ENCODE peak calls at places on chromosome 21, in four cellular contexts. One of them, this sample, is unnamed.

GRCh38 chr21:36035381-36035791 is 24.9 kb downstream of the SETD4 start:
- DNase-seq in HepG2: no peak
- DNase-seq in K562: peak; percentile 21
- DNase-seq in GM12878: no peak
- DNase-seq in this sample: no peak

GRCh38 chr21:34621434-34622000 is 6.6 kb upstream of the RCAN1 start:
- DNase-seq in HepG2: no peak
- DNase-seq in K562: no peak
- DNase-seq in GM12878: no peak
- DNase-seq in this sample: no peak

GRCh38 chr21:41064325-41064724 is 103.6 kb upstream of the BACE2 start:
- DNase-seq in HepG2: no peak
- DNase-seq in K562: no peak
- DNase-seq in GM12878: no peak
- DNase-seq in this sample: no peak

GRCh38 chr21:17925900-17926299 is 106.7 kb upstream of the C21orf91 start:
- DNase-seq in HepG2: peak; percentile 20
- DNase-seq in K562: peak; percentile 12
- DNase-seq in GM12878: no peak
- DNase-seq in this sample: no peak

GRCh38 chr21:41208946-41209345 is 41.0 kb downstream of the BACE2 start:
- DNase-seq in HepG2: no peak
- DNase-seq in K562: no peak
- DNase-seq in GM12878: no peak
- DNase-seq in this sample: no peak

GRCh38 chr21:36069713-36070573 is at the start of gene CBR1:
- DNase-seq in HepG2: peak; percentile 72
- DNase-seq in K562: peak; percentile 87
- DNase-seq in GM12878: peak; percentile 47
- DNase-seq in this sample: peak; percentile 93

GRCh38 chr21:35925497-35925896 is 134.8 kb downstream of the SETD4 start:
- DNase-seq in HepG2: peak; percentile 83
- DNase-seq in K562: no peak
- DNase-seq in GM12878: no peak
- DNase-seq in this sample: no peak

GRCh38 chr21:41613421-41613998 is 105.6 kb upstream of the TMPRSS2 start:
- DNase-seq in HepG2: no peak
- DNase-seq in K562: no peak
- DNase-seq in GM12878: no peak
- DNase-seq in this sample: no peak

GRCh38 chr21:25370311-25370744 is 237.0 kb downstream of the MRPL39 start:
- DNase-seq in HepG2: no peak
- DNase-seq in K562: no peak
- DNase-seq in GM12878: no peak
- DNase-seq in this sample: no peak

GRCh38 chr21:32771134-32771523 is 426 bp downstream of the PAXBP1 start:
- DNase-seq in HepG2: peak; percentile 33
- DNase-seq in K562: peak; percentile 65
- DNase-seq in GM12878: no peak
- DNase-seq in this sample: peak; percentile 65

GRCh38 chr21:32705139-32705538 is 22.7 kb downstream of the SYNJ1 start:
- DNase-seq in HepG2: no peak
- DNase-seq in K562: no peak
- DNase-seq in GM12878: no peak
- DNase-seq in this sample: no peak

GRCh38 chr21:37208056-37208705 is 59.0 kb downstream of the VPS26C start:
- DNase-seq in HepG2: peak; percentile 13
- DNase-seq in K562: peak; percentile 66
- DNase-seq in GM12878: peak; percentile 68
- DNase-seq in this sample: no peak

GRCh38 chr21:17461014-17461413 is 51.8 kb upstream of the CXADR start:
- DNase-seq in HepG2: no peak
- DNase-seq in K562: no peak
- DNase-seq in GM12878: no peak
- DNase-seq in this sample: no peak

GRCh38 chr21:28066051-28066450 is 926.6 kb downstream of the LTN1 start:
- DNase-seq in HepG2: no peak
- DNase-seq in K562: no peak
- DNase-seq in GM12878: no peak
- DNase-seq in this sample: no peak

GRCh38 chr21:34818663-34819158 is 149.9 kb downstream of the CLIC6 start:
- DNase-seq in HepG2: no peak
- DNase-seq in K562: no peak
- DNase-seq in GM12878: no peak
- DNase-seq in this sample: no peak

GRCh38 chr21:41366522-41367151 is 4.8 kb downstream of the MX2 start:
- DNase-seq in HepG2: peak; percentile 94
- DNase-seq in K562: peak; percentile 45
- DNase-seq in GM12878: peak; percentile 78
- DNase-seq in this sample: no peak

GRCh38 chr21:37580690-37581089 is 214.1 kb downstream of the DYRK1A start:
- DNase-seq in HepG2: no peak
- DNase-seq in K562: no peak
- DNase-seq in GM12878: no peak
- DNase-seq in this sample: no peak

GRCh38 chr21:37767984-37768383 is 148.3 kb downstream of the KCNJ6 start:
- DNase-seq in HepG2: no peak
- DNase-seq in K562: no peak
- DNase-seq in GM12878: no peak
- DNase-seq in this sample: no peak

GRCh38 chr21:15066231-15066577 is 1.4 kb upstream of the NRIP1 start:
- DNase-seq in HepG2: no peak
- DNase-seq in K562: no peak
- DNase-seq in GM12878: no peak
- DNase-seq in this sample: no peak

GRCh38 chr21:17438642-17439041 is 74.2 kb upstream of the CXADR start:
- DNase-seq in HepG2: peak; percentile 87
- DNase-seq in K562: no peak
- DNase-seq in GM12878: no peak
- DNase-seq in this sample: no peak

GRCh38 chr21:26050857-26051256 is 119.7 kb downstream of the APP start:
- DNase-seq in HepG2: no peak
- DNase-seq in K562: no peak
- DNase-seq in GM12878: no peak
- DNase-seq in this sample: no peak

GRCh38 chr21:33971492-33972013 is 55.9 kb upstream of the ATP5PO start:
- DNase-seq in HepG2: peak; percentile 8
- DNase-seq in K562: no peak
- DNase-seq in GM12878: no peak
- DNase-seq in this sample: no peak

GRCh38 chr21:32015740-32016139 is 142.9 kb downstream of the HUNK start:
- DNase-seq in HepG2: no peak
- DNase-seq in K562: no peak
- DNase-seq in GM12878: peak; percentile 34
- DNase-seq in this sample: no peak

GRCh38 chr21:39014751-39015150 is 168.5 kb downstream of the PSMG1 start:
- DNase-seq in HepG2: no peak
- DNase-seq in K562: no peak
- DNase-seq in GM12878: no peak
- DNase-seq in this sample: no peak
- TF ChIP-seq FOXK2 in HepG2: no peak
- TF ChIP-seq FOXK2 in K562: no peak
- TF ChIP-seq FOXK2 in GM12878: no peak
- TF ChIP-seq FOXK2 in this sample: no peak

DNA sequence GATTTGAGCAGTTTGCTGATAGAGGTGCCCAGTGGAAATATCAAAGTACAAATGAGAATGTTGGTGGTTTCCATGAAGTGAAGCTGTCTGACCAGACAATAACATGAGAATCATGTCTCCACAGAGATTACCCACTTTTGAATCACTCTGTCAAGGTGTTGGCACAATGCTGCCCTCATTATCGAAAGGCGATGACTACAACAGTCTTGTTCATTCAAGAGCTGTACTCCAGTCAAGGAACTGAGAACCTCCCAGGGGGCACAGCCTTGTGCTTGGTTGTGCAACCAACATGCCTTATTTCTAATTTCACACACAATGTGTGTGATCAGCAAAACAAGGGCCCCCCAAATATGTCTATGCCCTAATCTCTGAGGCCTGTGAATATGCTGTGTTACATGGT is 35.7 kb downstream of the ETS2 start:
- DNase-seq in HepG2: no peak
- DNase-seq in K562: no peak
- DNase-seq in GM12878: no peak
- DNase-seq in this sample: no peak
- TF ChIP-seq SP1 in HepG2: no peak
- TF ChIP-seq SP1 in K562: no peak
- TF ChIP-seq SP1 in GM12878: no peak
- TF ChIP-seq SP1 in this sample: no peak

DNA sequence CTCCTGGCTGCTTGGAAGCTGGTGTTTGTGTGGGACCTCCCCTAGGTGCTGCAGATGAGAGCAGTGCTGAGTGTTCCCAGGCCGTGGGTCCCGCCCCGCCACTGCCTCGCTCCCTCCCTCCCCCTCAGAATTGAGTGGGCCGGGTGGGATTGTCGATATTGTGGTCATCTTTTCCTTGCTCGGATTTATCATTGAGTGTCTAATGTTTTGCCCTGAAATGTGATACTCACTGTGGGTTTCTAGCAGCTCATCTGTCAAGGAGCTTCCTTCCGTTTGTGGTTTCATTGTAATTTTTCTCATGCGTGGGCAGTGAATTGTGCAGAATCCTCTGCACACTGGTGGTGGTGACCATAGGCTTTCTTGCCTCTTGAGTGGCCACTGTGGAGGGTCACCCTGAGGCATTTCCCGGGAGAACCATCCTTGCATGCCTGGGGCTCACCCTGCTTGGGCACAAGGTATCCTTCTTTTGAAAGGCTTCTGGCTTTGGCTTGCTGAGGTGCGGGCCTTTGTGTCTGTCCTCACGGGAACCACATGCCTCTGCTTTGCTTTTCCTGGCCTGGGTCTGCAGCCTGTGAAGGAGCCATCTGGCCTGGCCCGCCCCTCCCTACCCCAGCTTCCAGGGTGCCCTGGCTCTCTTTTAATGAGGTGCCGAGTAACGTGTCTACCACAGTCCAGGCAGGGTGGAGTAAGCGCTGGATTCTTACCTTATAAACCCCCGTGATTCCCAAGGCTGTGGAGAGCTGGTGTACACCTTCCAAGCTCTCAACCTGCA is 25.6 kb downstream of the SLX9 start:
- DNase-seq in HepG2: no peak
- DNase-seq in K562: no peak
- DNase-seq in GM12878: no peak
- DNase-seq in this sample: no peak
- TF ChIP-seq FOXK2 in HepG2: no peak
- TF ChIP-seq FOXK2 in K562: no peak
- TF ChIP-seq FOXK2 in GM12878: no peak
- TF ChIP-seq FOXK2 in this sample: no peak

GRCh38 chr21:39016740-39017315 is 166.4 kb downstream of the PSMG1 start:
- DNase-seq in HepG2: no peak
- DNase-seq in K562: no peak
- DNase-seq in GM12878: peak; percentile 23
- DNase-seq in this sample: no peak
- TF ChIP-seq SP1 in HepG2: no peak
- TF ChIP-seq SP1 in K562: no peak
- TF ChIP-seq SP1 in GM12878: no peak
- TF ChIP-seq SP1 in this sample: no peak

GRCh38 chr21:30979054-30979453 is 59.2 kb downstream of the KRTAP19-8 start:
- DNase-seq in HepG2: no peak
- DNase-seq in K562: no peak
- DNase-seq in GM12878: no peak
- DNase-seq in this sample: no peak
- TF ChIP-seq FOXK2 in HepG2: no peak
- TF ChIP-seq FOXK2 in K562: no peak
- TF ChIP-seq FOXK2 in GM12878: no peak
- TF ChIP-seq FOXK2 in this sample: no peak

DNA sequence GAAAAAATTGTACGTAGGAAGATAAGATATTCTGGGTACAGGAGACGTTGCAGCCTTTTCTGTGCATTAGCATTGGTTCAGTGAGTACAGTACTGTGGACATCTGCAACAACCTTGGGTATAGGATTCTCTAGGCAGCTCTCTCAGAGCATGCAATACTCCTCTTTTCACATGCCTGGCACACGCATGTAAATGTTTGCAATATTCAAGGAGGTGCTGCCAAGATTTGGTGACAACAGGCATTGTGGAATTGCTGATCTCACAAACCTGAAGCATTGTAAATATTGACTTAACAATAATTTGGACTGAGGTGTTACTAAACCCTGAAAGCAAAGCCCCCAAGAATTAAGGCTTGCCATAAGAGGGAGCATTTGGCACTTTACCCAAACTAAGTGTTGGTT is 126.8 kb downstream of the GRIK1 start:
- DNase-seq in HepG2: no peak
- DNase-seq in K562: no peak
- DNase-seq in GM12878: no peak
- DNase-seq in this sample: no peak
- TF ChIP-seq SP1 in HepG2: no peak
- TF ChIP-seq SP1 in K562: no peak
- TF ChIP-seq SP1 in GM12878: no peak
- TF ChIP-seq SP1 in this sample: no peak

DNA sequence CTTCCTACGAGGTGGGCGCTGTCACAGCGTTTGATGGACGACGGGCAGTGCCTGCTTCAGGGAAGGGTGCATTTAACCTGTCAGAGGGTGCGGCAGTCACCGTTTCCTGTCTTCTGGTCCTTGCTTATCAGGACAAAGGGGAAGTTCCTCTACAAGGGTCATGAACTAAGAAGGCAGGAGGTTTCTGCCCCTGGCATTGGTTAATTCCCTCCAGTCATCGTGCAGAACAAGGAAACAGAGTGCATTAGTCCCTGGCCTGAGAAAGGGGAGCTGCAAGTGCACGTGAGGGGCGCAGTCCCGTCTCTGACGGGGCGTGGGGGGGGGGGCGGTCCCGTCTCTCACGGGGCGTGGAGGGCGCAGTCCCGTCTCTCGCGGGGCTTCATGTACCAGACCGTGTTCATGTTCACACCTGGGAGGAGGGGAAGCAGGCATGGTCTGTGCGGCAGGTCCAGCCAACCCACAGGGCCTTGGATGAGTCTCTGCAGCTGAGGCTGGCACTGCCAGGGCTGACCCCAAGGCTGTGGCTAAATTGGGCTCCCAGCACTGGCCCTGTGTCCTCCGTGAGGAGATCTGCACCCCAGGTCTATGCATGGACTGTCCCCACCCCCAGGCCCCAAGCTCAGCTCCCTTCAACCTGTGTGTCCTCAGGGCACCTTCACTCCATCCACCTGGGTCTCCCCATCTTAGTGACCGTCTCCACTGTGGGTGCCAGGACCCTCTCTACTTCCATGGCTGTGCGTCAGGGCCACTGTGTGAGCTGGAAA is 89.2 kb upstream of the COL6A1 start:
- DNase-seq in HepG2: no peak
- DNase-seq in K562: no peak
- DNase-seq in GM12878: no peak
- DNase-seq in this sample: no peak
- TF ChIP-seq FOXK2 in HepG2: no peak
- TF ChIP-seq FOXK2 in K562: no peak
- TF ChIP-seq FOXK2 in GM12878: no peak
- TF ChIP-seq FOXK2 in this sample: no peak

This sample was measured in HEK293T.